ENCODE peak calls at places on chromosomes 7 and 10, in four cellular contexts. U is SK-N-SH, Q is GM12878, O is H1. Y is an unnamed sample.

GRCh38 chr10:8908013-8908412 is 853.5 kb downstream of the GATA3 start:
- DNase-seq in Q (no peak), U (no peak), O (no peak), Y (no peak)

GRCh38 chr10:97861351-97861750 is 11.7 kb downstream of the GOLGA7B start:
- DNase-seq in Q (no peak), U (peak; percentile 47), O (no peak), Y (no peak)

GRCh38 chr10:62390497-62391176 is 16.5 kb downstream of the ZNF365 start:
- DNase-seq in O (no peak), U (no peak), Q (no peak), Y (no peak)

GRCh38 chr10:121112618-121113384 is 261.6 kb downstream of the WDR11 start:
- DNase-seq in U (no peak), Q (no peak), O (peak; percentile 51), Y (no peak)

GRCh38 chr7:43112941-43113621 is 634 bp downstream of the HECW1 start:
- DNase-seq in O (peak; percentile 81), Q (no peak), U (peak; percentile 74), Y (peak; percentile 28)

GRCh38 chr7:103343332-103343731 is 1.2 kb downstream of the DNAJC2 start:
- DNase-seq in U (no peak), O (no peak), Q (no peak), Y (peak; percentile 21)

GRCh38 chr7:100213672-100214071 is 6.1 kb upstream of the PVRIG start:
- DNase-seq in O (no peak), U (no peak), Q (no peak), Y (no peak)

GRCh38 chr10:11866199-11866925 is 43.2 kb downstream of the PROSER2 start:
- DNase-seq in U (no peak), Q (no peak), O (no peak), Y (no peak)

GRCh38 chr10:7075110-7075509 is 335.7 kb downstream of the SFMBT2 start:
- DNase-seq in Q (no peak), O (no peak), U (no peak), Y (no peak)

GRCh38 chr10:82278401-82279182 is 403.6 kb downstream of the NRG3 start:
- DNase-seq in Q (no peak), U (no peak), O (no peak), Y (no peak)

GRCh38 chr7:31550432-31550831 is 36.5 kb downstream of the ITPRID1 start:
- DNase-seq in U (no peak), O (no peak), Q (no peak), Y (no peak)

GRCh38 chr10:99711129-99711719 is 20.7 kb downstream of the COX15 start:
- DNase-seq in O (no peak), U (peak; percentile 39), Q (peak; percentile 15), Y (peak; percentile 68)

GRCh38 chr10:16518822-16519221 is 2.9 kb downstream of the C1QL3 start:
- DNase-seq in O (no peak), Q (no peak), U (peak; percentile 35), Y (no peak)

GRCh38 chr10:23754179-23754578 is 315.3 kb downstream of the OTUD1 start:
- DNase-seq in U (no peak), O (no peak), Q (no peak), Y (no peak)

GRCh38 chr10:48306870-48307531 is 524 bp downstream of the MAPK8 start:
- DNase-seq in Q (no peak), U (peak; percentile 93), O (peak; percentile 56), Y (peak; percentile 94)

GRCh38 chr7:117152213-117153007 is 170.4 kb downstream of the WNT2 start:
- DNase-seq in Q (no peak), U (no peak), O (no peak), Y (no peak)

GRCh38 chr10:12364559-12364958 is 15.2 kb downstream of the CAMK1D start:
- DNase-seq in O (no peak), Q (no peak), U (no peak), Y (no peak)

GRCh38 chr7:363626-364025 is 73.7 kb downstream of the FOXL3 start:
- DNase-seq in U (no peak), Q (no peak), O (no peak), Y (no peak)

GRCh38 chr10:124342136-124342820 is 76.4 kb downstream of the OAT start:
- DNase-seq in Q (no peak), U (no peak), O (no peak), Y (no peak)

GRCh38 chr10:97961979-97962378 is 68.4 kb downstream of the CRTAC1 start:
- DNase-seq in Q (no peak), U (no peak), O (no peak), Y (no peak)

GRCh38 chr7:92560602-92561001 is 29.6 kb downstream of the FAM133B start:
- DNase-seq in U (no peak), O (no peak), Q (no peak), Y (no peak)

GRCh38 chr7:129218514-129219036 is 6.3 kb upstream of the AHCYL2 start:
- DNase-seq in Q (no peak), U (peak; percentile 90), O (peak; percentile 90), Y (peak; percentile 89)

GRCh38 chr10:49435225-49435624 is 39.3 kb upstream of the DRGX start:
- DNase-seq in Q (no peak), U (no peak), O (no peak), Y (no peak)

GRCh38 chr7:19051767-19052375 is 65.6 kb downstream of the TWIST1 start:
- DNase-seq in O (peak; percentile 64), U (peak; percentile 37), Q (no peak), Y (peak; percentile 35)

GRCh38 chr7:120280743-120281142 is 7.8 kb downstream of the KCND2 start:
- DNase-seq in Q (no peak), O (no peak), U (no peak), Y (no peak)

GRCh38 chr10:34729619-34730018 is 85.5 kb downstream of the PARD3 start:
- DNase-seq in Q (no peak), U (no peak), O (no peak), Y (no peak)

GRCh38 chr10:34727595-34728033 is 87.5 kb downstream of the PARD3 start:
- DNase-seq in U (no peak), O (no peak), Q (no peak), Y (no peak)

GRCh38 chr10:34728361-34728760 is 86.7 kb downstream of the PARD3 start:
- DNase-seq in O (no peak), Q (no peak), U (no peak), Y (no peak)

GRCh38 chr10:34723746-34724145 is 91.3 kb downstream of the PARD3 start:
- DNase-seq in U (peak; percentile 47), O (peak; percentile 40), Q (no peak), Y (no peak)

GRCh38 chr10:34726862-34727261 is 88.2 kb downstream of the PARD3 start:
- DNase-seq in Q (no peak), U (no peak), O (no peak), Y (no peak)
- TF ChIP-seq NRF1 in Q (no peak), U (no peak), O (no peak), Y (no peak)

DNA sequence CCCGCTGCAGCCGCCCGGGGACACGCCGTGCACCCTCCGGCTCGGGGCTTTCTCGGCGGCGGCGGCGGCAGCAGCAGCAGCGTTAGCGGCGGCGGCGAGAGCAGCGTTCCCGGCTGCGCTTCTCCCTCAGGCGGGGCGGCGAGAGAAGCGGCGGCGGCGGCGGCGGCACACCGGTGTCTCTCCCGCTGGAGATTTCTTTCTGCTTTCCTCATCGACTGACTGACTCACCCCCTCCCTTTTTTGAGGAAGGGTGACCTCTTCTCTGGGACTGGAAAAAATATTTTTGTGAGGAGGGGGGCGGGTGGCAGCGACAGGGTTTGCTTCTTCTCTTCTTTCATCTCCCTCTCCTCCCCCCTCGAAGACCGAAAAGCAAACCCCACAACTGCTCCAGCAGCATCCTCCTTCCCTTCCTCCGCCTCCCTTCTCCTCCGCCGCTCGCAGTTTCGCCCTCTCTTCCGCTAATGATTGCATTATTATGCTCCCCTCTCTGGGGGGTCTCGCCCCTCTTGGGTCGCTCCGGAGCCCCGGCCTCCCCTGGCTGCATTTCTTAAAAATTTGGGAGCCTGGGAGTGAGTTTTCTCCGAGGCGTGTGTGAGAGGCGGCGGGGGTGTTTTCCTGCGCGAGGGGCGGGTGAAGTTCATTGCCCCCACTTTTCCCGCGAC is 343 bp downstream of the AUTS2 start:
- DNase-seq in O (no peak), Q (no peak), U (no peak), Y (no peak)
- TF ChIP-seq NRF1 in O (no peak), Q (no peak), U (no peak), Y (no peak)

GRCh38 chr7:115260381-115260780 is 338.5 kb downstream of the MDFIC start:
- DNase-seq in O (no peak), U (no peak), Q (no peak), Y (no peak)
- TF ChIP-seq NRF1 in O (no peak), U (no peak), Q (no peak), Y (no peak)

DNA sequence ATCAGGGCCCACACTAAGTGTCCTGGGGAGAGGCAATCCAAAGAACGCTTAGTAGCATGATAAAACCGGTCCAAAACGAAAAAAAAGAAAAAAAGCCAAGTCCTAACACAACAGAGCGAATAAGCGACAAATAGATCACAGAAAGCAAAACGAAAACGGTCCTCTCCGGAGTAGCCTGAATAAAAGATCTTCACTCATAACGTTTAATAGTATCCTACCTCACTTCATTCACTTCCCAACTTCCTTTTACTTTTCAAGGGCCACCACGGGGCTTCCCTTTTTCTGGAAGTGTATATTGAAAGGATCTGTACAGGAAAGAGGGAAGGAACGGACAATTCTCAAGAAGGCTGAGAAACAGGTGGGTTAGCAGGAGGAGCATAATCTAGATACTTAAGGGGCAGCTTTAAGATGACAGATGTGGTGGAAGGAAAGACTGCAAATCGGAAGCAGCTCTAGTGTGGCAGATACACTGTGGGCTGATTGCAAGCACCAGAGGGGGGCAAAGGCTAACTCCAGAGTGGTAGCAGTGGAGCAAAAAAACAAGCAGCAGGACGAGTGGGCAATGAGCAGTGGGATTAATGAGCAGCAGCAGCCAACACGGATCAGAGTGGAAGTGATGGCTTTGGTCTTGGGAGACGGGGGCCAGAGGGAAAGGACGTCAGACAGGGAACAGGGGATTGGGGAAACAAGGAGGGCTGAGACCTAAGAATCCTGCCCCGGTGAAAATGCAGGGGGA is 881 bp downstream of the CNOT4 start:
- DNase-seq in O (no peak), Q (peak; percentile 13), U (peak; percentile 58), Y (peak; percentile 47)
- TF ChIP-seq NRF1 in O (no peak), Q (no peak), U (no peak), Y (no peak)

DNA sequence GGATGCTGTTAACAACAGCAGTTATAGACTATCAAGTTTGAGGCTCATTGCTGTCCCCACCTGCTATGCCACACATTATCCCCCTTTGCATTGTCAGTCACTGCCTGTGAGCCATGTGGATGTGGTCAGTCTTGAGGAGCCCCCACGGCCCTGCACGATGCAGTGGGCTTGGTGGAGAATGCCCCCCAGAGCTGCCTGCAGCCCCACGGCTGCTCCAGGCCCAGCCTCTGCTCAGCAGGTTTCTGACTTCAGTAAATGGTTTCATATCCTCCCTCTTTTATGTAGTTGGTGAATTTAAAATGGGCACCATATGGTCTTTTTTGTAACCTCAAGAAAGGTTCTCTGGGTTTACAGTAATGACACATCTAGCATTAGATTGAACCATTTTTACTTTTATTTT is 164.1 kb downstream of the EBF3 start:
- DNase-seq in U (no peak), Q (no peak), O (no peak), Y (no peak)
- TF ChIP-seq NRF1 in U (no peak), Q (no peak), O (no peak), Y (no peak)

DNA sequence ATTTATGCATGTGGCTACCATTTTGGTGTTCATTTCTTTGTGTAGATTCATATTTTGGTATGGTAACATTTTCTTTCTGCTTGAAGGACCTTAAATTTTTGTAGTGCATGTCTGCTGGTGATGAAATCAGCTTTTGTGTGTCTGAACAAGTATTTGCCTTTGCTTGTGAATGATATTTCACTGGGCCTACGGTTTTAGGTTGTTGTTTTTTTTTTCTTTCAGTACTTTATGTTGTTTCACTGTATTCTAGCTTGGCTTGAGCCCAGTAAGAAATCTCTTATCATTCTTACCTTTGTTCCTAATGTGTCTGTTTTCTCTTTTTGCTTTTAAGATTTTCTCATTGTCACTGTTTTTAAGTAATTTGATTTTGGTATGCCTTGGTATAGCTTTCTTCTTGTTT is 31.9 kb downstream of the SAMD8 start:
- DNase-seq in U (no peak), Q (no peak), O (no peak), Y (no peak)
- TF ChIP-seq NRF1 in U (no peak), Q (no peak), O (no peak), Y (no peak)

Y was measured in K562.